ENCODE peak calls at places on chromosomes 4 and X, in five cellular contexts. B is upper lobe of right lung, S is Caco-2, T is PC-3, E is body of pancreas. Q is an unnamed sample.

GRCh38 chrX:45774961-45775360 is 574.3 kb upstream of the DIPK2B start:
- DNase-seq in B (no peak), S (no peak), T (peak; percentile 89), E (no peak), Q (no peak)

GRCh38 chr4:94413085-94413685 is 38.6 kb upstream of the PDLIM5 start:
- DNase-seq in B (no peak), S (no peak), T (no peak), E (no peak), Q (no peak)

GRCh38 chr4:10584042-10584441 is 100.5 kb downstream of the CLNK start:
- DNase-seq in B (no peak), S (no peak), T (peak; percentile 3), E (peak; percentile 36), Q (peak; percentile 13)

GRCh38 chrX:35625714-35626113 is 172.4 kb upstream of the MAGEB16 start:
- DNase-seq in B (no peak), S (no peak), T (no peak), E (no peak), Q (no peak)

GRCh38 chrX:31546130-31546529 is 474.3 kb upstream of the FTHL17 start:
- DNase-seq in B (no peak), S (no peak), T (no peak), E (peak; percentile 1), Q (no peak)

GRCh38 chrX:1601768-1602085 is 10.3 kb downstream of the AKAP17A start:
- DNase-seq in B (peak; percentile 30), S (no peak), T (no peak), E (no peak), Q (no peak)

GRCh38 chr4:44425614-44426208 is 22.9 kb downstream of the KCTD8 start:
- DNase-seq in B (no peak), S (peak; percentile 47), T (peak; percentile 66), E (no peak), Q (no peak)

GRCh38 chr4:21697583-21697982 is 251.0 kb downstream of the KCNIP4 start:
- DNase-seq in B (no peak), S (peak; percentile 34), T (peak; percentile 65), E (no peak), Q (peak; percentile 50)

GRCh38 chrX:15202458-15203177 is 67.3 kb downstream of the ASB9 start:
- DNase-seq in B (no peak), S (no peak), T (peak; percentile 57), E (no peak), Q (no peak)

GRCh38 chr4:130640583-130640982 is 1544.6 kb downstream of the C4orf33 start:
- DNase-seq in B (no peak), S (no peak), T (no peak), E (no peak), Q (no peak)

GRCh38 chrX:153494541-153495361 is at the start of gene BGN:
- DNase-seq in B (no peak), S (peak; percentile 71), T (no peak), E (peak; percentile 10), Q (peak; percentile 76)

GRCh38 chr4:1628892-1629703 is 55.0 kb downstream of the FAM53A start:
- DNase-seq in B (peak; percentile 84), S (peak; percentile 58), T (peak; percentile 51), E (peak; percentile 52), Q (peak; percentile 51)

GRCh38 chr4:54277691-54278090 is 48.6 kb downstream of the PDGFRA start:
- DNase-seq in B (no peak), S (no peak), T (peak; percentile 75), E (peak; percentile 42), Q (no peak)

GRCh38 chr4:34720563-34720962 is 1523.8 kb downstream of the ARAP2 start:
- DNase-seq in B (no peak), S (no peak), T (peak; percentile 55), E (no peak), Q (no peak)

GRCh38 chr4:14264437-14264836 is 636.9 kb upstream of the BOD1L1 start:
- DNase-seq in B (no peak), S (peak; percentile 45), T (peak; percentile 26), E (no peak), Q (no peak)

GRCh38 chrX:69539437-69539836 is 35.3 kb downstream of the NALF2 start:
- DNase-seq in B (no peak), S (no peak), T (no peak), E (no peak), Q (peak; percentile 30)

GRCh38 chr4:173360587-173361221 is 10.1 kb upstream of the SAP30 start:
- DNase-seq in B (no peak), S (no peak), T (peak; percentile 33), E (no peak), Q (no peak)

GRCh38 chr4:114519368-114519767 is 79.2 kb upstream of the UGT8 start:
- DNase-seq in B (no peak), S (no peak), T (no peak), E (no peak), Q (peak; percentile 10)

GRCh38 chrX:137423241-137423640 is 142.7 kb upstream of the ZIC3 start:
- DNase-seq in B (no peak), S (no peak), T (no peak), E (no peak), Q (no peak)

GRCh38 chrX:68827256-68827655 is 1.6 kb upstream of the EFNB1 start:
- DNase-seq in B (no peak), S (no peak), T (no peak), E (no peak), Q (no peak)

GRCh38 chr4:108170729-108171540 is 2.2 kb upstream of the LEF1 start:
- DNase-seq in B (no peak), S (no peak), T (no peak), E (no peak), Q (no peak)

GRCh38 chrX:19758536-19758935 is 128.9 kb downstream of the SH3KBP1 start:
- DNase-seq in B (no peak), S (peak; percentile 69), T (peak; percentile 37), E (no peak), Q (no peak)

GRCh38 chr4:25234390-25235367 is 846 bp downstream of the PI4K2B start:
- DNase-seq in B (peak; percentile 80), S (peak; percentile 52), T (peak; percentile 78), E (peak; percentile 71), Q (peak; percentile 62)

GRCh38 chr4:139901516-139902327 is 236.1 kb downstream of the MGST2 start:
- DNase-seq in B (no peak), S (no peak), T (peak; percentile 33), E (no peak), Q (no peak)

GRCh38 chr4:123943976-123944375 is 547.4 kb downstream of the SPRY1 start:
- DNase-seq in B (no peak), S (no peak), T (no peak), E (no peak), Q (no peak)

GRCh38 chrX:40008841-40009461 is 88.8 kb downstream of the BCOR start:
- DNase-seq in B (peak; percentile 69), S (no peak), T (no peak), E (peak; percentile 31), Q (peak; percentile 43)

GRCh38 chr4:187235456-187236170 is 512.0 kb upstream of the FAT1 start:
- DNase-seq in B (no peak), S (no peak), T (peak; percentile 1), E (peak; percentile 46), Q (no peak)

GRCh38 chr4:166675411-166675810 is 558.9 kb downstream of the SPOCK3 start:
- DNase-seq in B (no peak), S (no peak), T (peak; percentile 56), E (no peak), Q (no peak)

GRCh38 chr4:99087887-99088484 is 602 bp downstream of the ADH5 start:
- DNase-seq in B (peak; percentile 81), S (peak; percentile 51), T (peak; percentile 34), E (peak; percentile 75), Q (peak; percentile 82)

GRCh38 chrX:39491548-39492297 is 606.0 kb downstream of the BCOR start:
- DNase-seq in B (no peak), S (no peak), T (no peak), E (peak; percentile 10), Q (no peak)

GRCh38 chr4:87978656-87979055 is 3.1 kb downstream of the SPP1 start:
- DNase-seq in B (no peak), S (no peak), T (no peak), E (no peak), Q (no peak)

GRCh38 chrX:153925739-153926593 is at the start of gene ARHGAP4:
- DNase-seq in B (peak; percentile 71), S (no peak), T (no peak), E (no peak), Q (no peak)

DNA sequence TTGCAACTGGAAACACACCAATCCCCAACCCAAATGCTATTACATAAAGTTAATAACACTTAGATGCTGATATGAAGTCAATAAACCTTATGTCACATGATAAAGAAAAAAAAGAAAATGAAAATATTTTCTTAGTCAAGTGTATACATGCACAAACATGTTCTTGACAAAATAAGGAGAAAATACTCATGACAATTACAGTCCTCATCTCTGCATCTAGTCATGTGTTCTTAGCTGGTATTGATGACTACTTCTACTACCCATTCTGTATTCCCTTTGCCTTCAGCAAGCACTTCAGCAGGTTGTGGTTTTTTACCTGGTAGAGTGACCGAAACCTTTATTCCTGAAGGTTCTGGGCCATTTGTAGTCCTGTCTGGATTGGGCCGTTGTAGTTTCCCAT is 24.9 kb downstream of the CXCL8 start:
- DNase-seq in B (no peak), S (no peak), T (no peak), E (no peak), Q (no peak)
- H3K4me1 ChIP-seq in B (no peaks in the 10 kb centered on the region), S (no peaks in the 10 kb centered on the region), T (peaks cover 11% of the 10 kb centered on the region), E (no peaks in the 10 kb centered on the region), Q (no peaks in the 10 kb centered on the region)

GRCh38 chr4:153519677-153520076 is 53.5 kb downstream of the TMEM131L start:
- DNase-seq in B (no peak), S (no peak), T (no peak), E (no peak), Q (no peak)
- H3K4me1 ChIP-seq in B (peaks cover 27% of the 10 kb centered on the region), S (peaks cover 71% of the 10 kb centered on the region), T (no peaks in the 10 kb centered on the region), E (peaks cover 81% of the 10 kb centered on the region), Q (no peaks in the 10 kb centered on the region)

DNA sequence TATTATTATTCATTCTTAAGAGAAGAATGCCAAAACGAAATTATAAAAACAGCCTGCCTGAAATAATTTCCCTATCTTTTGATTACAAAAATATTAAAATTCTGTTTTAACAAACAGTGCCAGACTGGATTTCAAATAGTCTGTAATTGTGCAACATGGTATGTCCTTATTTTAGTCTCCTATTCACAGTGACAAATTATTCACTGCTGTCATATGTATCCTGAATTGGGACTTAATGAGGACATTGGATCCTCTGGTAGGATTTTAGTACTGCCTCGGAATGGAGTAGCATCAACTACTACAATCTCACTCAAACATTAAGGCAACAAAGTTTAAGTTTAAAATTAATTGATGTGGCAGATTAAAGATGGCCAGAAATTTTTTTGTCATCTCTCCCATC is 97.6 kb downstream of the CASK start:
- DNase-seq in B (no peak), S (no peak), T (no peak), E (no peak), Q (no peak)
- H3K4me1 ChIP-seq in B (no peaks in the 10 kb centered on the region), S (peaks cover 33% of the 10 kb centered on the region), T (peaks cover under 1% of the 10 kb centered on the region), E (no peaks in the 10 kb centered on the region), Q (no peaks in the 10 kb centered on the region)

DNA sequence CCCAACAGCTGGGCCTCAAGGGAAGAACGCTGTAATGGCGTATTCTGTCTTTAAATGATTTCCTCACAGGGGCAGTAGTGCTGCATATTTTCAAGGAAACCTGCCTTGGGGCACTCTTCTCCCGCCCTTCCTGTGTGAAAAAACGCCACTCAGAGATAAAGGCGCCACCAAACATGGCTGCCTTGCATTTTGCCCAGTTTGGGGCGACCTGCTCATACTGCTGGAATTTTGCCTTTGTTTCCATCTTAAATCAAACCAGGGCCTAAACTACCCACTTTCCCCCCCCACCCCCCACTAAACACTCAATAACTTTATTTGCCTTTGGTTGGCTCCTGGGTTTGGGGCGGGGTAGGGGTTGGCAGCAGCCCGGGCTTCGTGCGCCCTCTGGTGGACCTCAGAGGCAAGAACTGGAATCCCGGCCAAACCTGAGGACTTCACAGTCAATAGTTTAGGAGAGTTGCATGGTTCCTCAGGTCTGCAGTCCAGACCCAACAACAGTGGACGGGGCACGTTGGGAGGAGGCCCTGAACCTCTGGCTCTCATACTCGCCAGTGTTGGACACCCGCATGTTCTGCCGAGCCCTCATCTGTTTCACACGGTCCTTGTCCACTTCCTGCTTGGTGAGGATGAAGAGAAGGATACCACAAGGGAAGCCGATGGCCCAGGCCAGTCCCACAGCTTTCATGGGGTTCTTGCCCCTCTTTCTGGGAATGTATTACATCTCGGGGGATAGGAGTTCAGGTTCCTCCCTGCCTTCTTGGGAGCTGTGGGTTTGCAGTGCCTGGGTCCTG is 220.1 kb upstream of the STK26 start:
- DNase-seq in B (no peak), S (no peak), T (peak; percentile 63), E (no peak), Q (no peak)
- H3K4me1 ChIP-seq in B (no peaks in the 10 kb centered on the region), S (no peaks in the 10 kb centered on the region), T (no peaks in the 10 kb centered on the region), E (no peaks in the 10 kb centered on the region), Q (no peaks in the 10 kb centered on the region)

Q was measured in thyroid gland.